ENCODE peak calls at places on chromosomes 4 and X, in seven cellular contexts. One of them, this sample, is unnamed.

GRCh38 chr4:28073860-28074555 is 1213.4 kb downstream of the STIM2 start:
- DNase-seq in cardiac muscle cell: no peak
- DNase-seq in GM18507: no peak
- DNase-seq in activated naive CD8-positive, alpha-beta T cell treated with anti-CD3 and anti-CD28 coated beads for 36 hours: no peak
- DNase-seq in stimulated activated CD4-positive, alpha-beta T cell treated with anti-CD3 and anti-CD28 coated beads, Interleukin-15, amount 100 ng/mL, for 24 hours: no peak
- DNase-seq in Right ventricle myocardium inferior: no peak
- DNase-seq in GM12878: no peak
- DNase-seq in this sample: no peak

GRCh38 chrX:16643160-16643559 is 6.8 kb upstream of the S100G start:
- DNase-seq in cardiac muscle cell: peak; percentile 54
- DNase-seq in GM18507: no peak
- DNase-seq in activated naive CD8-positive, alpha-beta T cell treated with anti-CD3 and anti-CD28 coated beads for 36 hours: no peak
- DNase-seq in stimulated activated CD4-positive, alpha-beta T cell treated with anti-CD3 and anti-CD28 coated beads, Interleukin-15, amount 100 ng/mL, for 24 hours: no peak
- DNase-seq in Right ventricle myocardium inferior: no peak
- DNase-seq in GM12878: no peak
- DNase-seq in this sample: no peak

GRCh38 chr4:11741190-11741652 is 312.5 kb upstream of the HS3ST1 start:
- DNase-seq in cardiac muscle cell: peak; percentile 40
- DNase-seq in GM18507: no peak
- DNase-seq in activated naive CD8-positive, alpha-beta T cell treated with anti-CD3 and anti-CD28 coated beads for 36 hours: no peak
- DNase-seq in stimulated activated CD4-positive, alpha-beta T cell treated with anti-CD3 and anti-CD28 coated beads, Interleukin-15, amount 100 ng/mL, for 24 hours: no peak
- DNase-seq in Right ventricle myocardium inferior: no peak
- DNase-seq in GM12878: no peak
- DNase-seq in this sample: no peak

GRCh38 chr4:87251104-87251503 is 30.7 kb upstream of the KLHL8 start:
- DNase-seq in cardiac muscle cell: peak; percentile 13
- DNase-seq in GM18507: no peak
- DNase-seq in activated naive CD8-positive, alpha-beta T cell treated with anti-CD3 and anti-CD28 coated beads for 36 hours: no peak
- DNase-seq in stimulated activated CD4-positive, alpha-beta T cell treated with anti-CD3 and anti-CD28 coated beads, Interleukin-15, amount 100 ng/mL, for 24 hours: no peak
- DNase-seq in Right ventricle myocardium inferior: no peak
- DNase-seq in GM12878: no peak
- DNase-seq in this sample: peak; percentile 76

GRCh38 chrX:97563531-97564133 is 679.9 kb downstream of the RPA4 start:
- DNase-seq in cardiac muscle cell: peak; percentile 79
- DNase-seq in GM18507: peak; percentile 7
- DNase-seq in activated naive CD8-positive, alpha-beta T cell treated with anti-CD3 and anti-CD28 coated beads for 36 hours: peak; percentile 26
- DNase-seq in stimulated activated CD4-positive, alpha-beta T cell treated with anti-CD3 and anti-CD28 coated beads, Interleukin-15, amount 100 ng/mL, for 24 hours: peak; percentile 31
- DNase-seq in Right ventricle myocardium inferior: no peak
- DNase-seq in GM12878: peak; percentile 66
- DNase-seq in this sample: peak; percentile 53

GRCh38 chr4:153095448-153096204 is 108.6 kb upstream of the TRIM2 start:
- DNase-seq in cardiac muscle cell: no peak
- DNase-seq in GM18507: no peak
- DNase-seq in activated naive CD8-positive, alpha-beta T cell treated with anti-CD3 and anti-CD28 coated beads for 36 hours: no peak
- DNase-seq in stimulated activated CD4-positive, alpha-beta T cell treated with anti-CD3 and anti-CD28 coated beads, Interleukin-15, amount 100 ng/mL, for 24 hours: no peak
- DNase-seq in Right ventricle myocardium inferior: no peak
- DNase-seq in GM12878: no peak
- DNase-seq in this sample: no peak

GRCh38 chr4:6893449-6894085 is 16.1 kb upstream of the TBC1D14 start:
- DNase-seq in cardiac muscle cell: no peak
- DNase-seq in GM18507: no peak
- DNase-seq in activated naive CD8-positive, alpha-beta T cell treated with anti-CD3 and anti-CD28 coated beads for 36 hours: no peak
- DNase-seq in stimulated activated CD4-positive, alpha-beta T cell treated with anti-CD3 and anti-CD28 coated beads, Interleukin-15, amount 100 ng/mL, for 24 hours: peak; percentile 0
- DNase-seq in Right ventricle myocardium inferior: no peak
- DNase-seq in GM12878: no peak
- DNase-seq in this sample: peak; percentile 81

GRCh38 chr4:145808021-145808650 is 128.2 kb downstream of the C4orf51 start:
- DNase-seq in cardiac muscle cell: peak; percentile 89
- DNase-seq in GM18507: peak; percentile 33
- DNase-seq in activated naive CD8-positive, alpha-beta T cell treated with anti-CD3 and anti-CD28 coated beads for 36 hours: peak; percentile 52
- DNase-seq in stimulated activated CD4-positive, alpha-beta T cell treated with anti-CD3 and anti-CD28 coated beads, Interleukin-15, amount 100 ng/mL, for 24 hours: peak; percentile 60
- DNase-seq in Right ventricle myocardium inferior: no peak
- DNase-seq in GM12878: peak; percentile 86
- DNase-seq in this sample: no peak

GRCh38 chr4:77358315-77358928 is 201.4 kb downstream of the CCNG2 start:
- DNase-seq in cardiac muscle cell: peak; percentile 52
- DNase-seq in GM18507: peak; percentile 23
- DNase-seq in activated naive CD8-positive, alpha-beta T cell treated with anti-CD3 and anti-CD28 coated beads for 36 hours: no peak
- DNase-seq in stimulated activated CD4-positive, alpha-beta T cell treated with anti-CD3 and anti-CD28 coated beads, Interleukin-15, amount 100 ng/mL, for 24 hours: peak; percentile 2
- DNase-seq in Right ventricle myocardium inferior: no peak
- DNase-seq in GM12878: no peak
- DNase-seq in this sample: no peak

GRCh38 chrX:49276671-49277519 is 7.3 kb downstream of the PPP1R3F start:
- DNase-seq in cardiac muscle cell: no peak
- DNase-seq in GM18507: no peak
- DNase-seq in activated naive CD8-positive, alpha-beta T cell treated with anti-CD3 and anti-CD28 coated beads for 36 hours: peak; percentile 40
- DNase-seq in stimulated activated CD4-positive, alpha-beta T cell treated with anti-CD3 and anti-CD28 coated beads, Interleukin-15, amount 100 ng/mL, for 24 hours: peak; percentile 38
- DNase-seq in Right ventricle myocardium inferior: no peak
- DNase-seq in GM12878: no peak
- DNase-seq in this sample: no peak

GRCh38 chr4:42865572-42866189 is 26.8 kb upstream of the GRXCR1 start:
- DNase-seq in cardiac muscle cell: peak; percentile 64
- DNase-seq in GM18507: peak; percentile 2
- DNase-seq in activated naive CD8-positive, alpha-beta T cell treated with anti-CD3 and anti-CD28 coated beads for 36 hours: peak; percentile 22
- DNase-seq in stimulated activated CD4-positive, alpha-beta T cell treated with anti-CD3 and anti-CD28 coated beads, Interleukin-15, amount 100 ng/mL, for 24 hours: peak; percentile 55
- DNase-seq in Right ventricle myocardium inferior: no peak
- DNase-seq in GM12878: no peak
- DNase-seq in this sample: no peak

GRCh38 chr4:169573889-169574288 is 38.5 kb downstream of the NEK1 start:
- DNase-seq in cardiac muscle cell: no peak
- DNase-seq in GM18507: no peak
- DNase-seq in activated naive CD8-positive, alpha-beta T cell treated with anti-CD3 and anti-CD28 coated beads for 36 hours: no peak
- DNase-seq in stimulated activated CD4-positive, alpha-beta T cell treated with anti-CD3 and anti-CD28 coated beads, Interleukin-15, amount 100 ng/mL, for 24 hours: no peak
- DNase-seq in Right ventricle myocardium inferior: no peak
- DNase-seq in GM12878: no peak
- DNase-seq in this sample: no peak

GRCh38 chr4:141375855-141376254 is 155.2 kb downstream of the ZNF330 start:
- DNase-seq in cardiac muscle cell: peak; percentile 84
- DNase-seq in GM18507: no peak
- DNase-seq in activated naive CD8-positive, alpha-beta T cell treated with anti-CD3 and anti-CD28 coated beads for 36 hours: no peak
- DNase-seq in stimulated activated CD4-positive, alpha-beta T cell treated with anti-CD3 and anti-CD28 coated beads, Interleukin-15, amount 100 ng/mL, for 24 hours: no peak
- DNase-seq in Right ventricle myocardium inferior: no peak
- DNase-seq in GM12878: no peak
- DNase-seq in this sample: no peak

GRCh38 chr4:128812360-128812958 is 3.0 kb downstream of the JADE1 start:
- DNase-seq in cardiac muscle cell: peak; percentile 75
- DNase-seq in GM18507: no peak
- DNase-seq in activated naive CD8-positive, alpha-beta T cell treated with anti-CD3 and anti-CD28 coated beads for 36 hours: no peak
- DNase-seq in stimulated activated CD4-positive, alpha-beta T cell treated with anti-CD3 and anti-CD28 coated beads, Interleukin-15, amount 100 ng/mL, for 24 hours: peak; percentile 55
- DNase-seq in Right ventricle myocardium inferior: no peak
- DNase-seq in GM12878: no peak
- DNase-seq in this sample: peak; percentile 55

GRCh38 chr4:30840571-30840970 is 120.4 kb downstream of the PCDH7 start:
- DNase-seq in cardiac muscle cell: no peak
- DNase-seq in GM18507: no peak
- DNase-seq in activated naive CD8-positive, alpha-beta T cell treated with anti-CD3 and anti-CD28 coated beads for 36 hours: no peak
- DNase-seq in stimulated activated CD4-positive, alpha-beta T cell treated with anti-CD3 and anti-CD28 coated beads, Interleukin-15, amount 100 ng/mL, for 24 hours: no peak
- DNase-seq in Right ventricle myocardium inferior: no peak
- DNase-seq in GM12878: no peak
- DNase-seq in this sample: no peak